ENCODE peak calls at places on chromosomes 11 and 22, in six cellular contexts. P, O, C, T, G and K are unnamed samples. For H3K4me1 and H3K36me3, the result is how much of the 10 kb centered on the place peaks cover.

GRCh38 chr11:95104121-95104830 is 14.6 kb downstream of the ENDOD1 start:
- DNase-seq in P (no peak), O (no peak), C (no peak), T (no peak), G (no peak), K (no peak)

GRCh38 chr11:61978703-61979661 is 11.5 kb upstream of the FTH1 start:
- DNase-seq in P (no peak), O (no peak), C (no peak), T (no peak), G (no peak), K (no peak)

GRCh38 chr11:34050536-34050935 is 995 bp upstream of the CAPRIN1 start:
- DNase-seq in P (no peak), O (no peak), C (no peak), T (no peak), G (no peak), K (no peak)

GRCh38 chr11:46112961-46113617 is 8.2 kb downstream of the PHF21A start:
- DNase-seq in P (peak), O (no peak), C (peak), T (peak), G (no peak), K (peak)

GRCh38 chr22:19886605-19887250 is 32.1 kb upstream of the GNB1L start:
- DNase-seq in P (no peak), O (no peak), C (peak), T (peak), G (no peak), K (peak)

GRCh38 chr11:119615003-119615878 is 113.8 kb downstream of the NECTIN1 start:
- DNase-seq in P (peak), O (peak), C (no peak), T (no peak), G (no peak), K (no peak)

GRCh38 chr11:16790484-16791240 is 52.2 kb downstream of the C11orf58 start:
- DNase-seq in P (no peak), O (no peak), C (no peak), T (no peak), G (no peak), K (no peak)

GRCh38 chr11:121416909-121417567 is 35.1 kb upstream of the SORL1 start:
- DNase-seq in P (peak), O (no peak), C (peak), T (peak), G (peak), K (peak)

GRCh38 chr22:46007848-46008261 is 30.9 kb upstream of the WNT7B start:
- DNase-seq in P (peak), O (no peak), C (no peak), T (no peak), G (peak), K (no peak)

GRCh38 chr22:46008836-46009596 is 32.1 kb upstream of the WNT7B start:
- DNase-seq in P (no peak), O (no peak), C (no peak), T (no peak), G (peak), K (no peak)

GRCh38 chr22:46009730-46010129 is 32.8 kb upstream of the WNT7B start:
- DNase-seq in P (no peak), O (no peak), C (no peak), T (no peak), G (peak), K (no peak)

GRCh38 chr22:46007003-46007847 is 30.3 kb upstream of the WNT7B start:
- DNase-seq in P (no peak), O (no peak), C (no peak), T (no peak), G (peak), K (no peak)

GRCh38 chr22:46008291-46008690 is 31.3 kb upstream of the WNT7B start:
- DNase-seq in P (no peak), O (no peak), C (no peak), T (no peak), G (no peak), K (no peak)
- H3K4me3 ChIP-seq in P (no peak), O (no peak), C (no peak), T (no peak), G (no peak), K (no peak)

DNA sequence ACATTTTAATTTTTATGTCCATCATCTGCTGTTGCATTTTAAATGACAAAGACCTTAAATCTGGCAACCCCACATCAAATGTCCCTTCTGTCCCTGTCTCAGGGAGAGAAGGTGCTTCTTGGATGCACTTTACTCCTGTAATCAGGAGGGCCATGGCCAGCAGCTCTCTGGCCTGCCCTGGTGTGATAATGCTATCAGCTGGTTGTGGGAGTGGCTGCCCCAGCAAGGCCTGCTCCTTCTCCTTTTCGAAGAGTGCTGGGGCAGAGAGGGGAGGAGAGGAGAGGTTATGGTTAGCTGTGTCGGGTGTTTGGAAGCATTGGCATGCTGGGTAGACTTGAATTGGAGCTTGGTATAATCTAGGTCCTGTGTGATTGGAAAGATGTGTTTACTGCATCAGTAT is 12.8 kb downstream of the TNRC6B start:
- DNase-seq in P (no peak), O (no peak), C (no peak), T (no peak), G (no peak), K (no peak)
- H3K4me1 ChIP-seq in P (under half), O (under half), C (under half), T (under half), G (half or more), K (under half)

GRCh38 chr22:41127447-41127846 is 35.1 kb downstream of the EP300 start:
- DNase-seq in P (no peak), O (no peak), C (no peak), T (no peak), G (no peak), K (no peak)
- H3K36me3 ChIP-seq in P (under half), O (under half), C (half or more), T (under half), G (under half), K (half or more)

GRCh38 chr11:126083829-126084607 is 21.4 kb upstream of the CDON start:
- DNase-seq in P (no peak), O (no peak), C (peak), T (peak), G (no peak), K (peak)
- H3K4me3 ChIP-seq in P (no peak), O (no peak), C (peak), T (peak), G (no peak), K (no peak)

GRCh38 chr22:38247713-38248112 is 25.1 kb downstream of the TMEM184B start:
- DNase-seq in P (no peak), O (no peak), C (no peak), T (no peak), G (no peak), K (no peak)

GRCh38 chr22:38246692-38247091 is 26.1 kb downstream of the TMEM184B start:
- DNase-seq in P (peak), O (no peak), C (no peak), T (no peak), G (peak), K (no peak)

GRCh38 chr22:38244106-38244505 is 28.7 kb downstream of the TMEM184B start:
- DNase-seq in P (no peak), O (no peak), C (no peak), T (no peak), G (no peak), K (no peak)

GRCh38 chr22:38248280-38248679 is 24.5 kb downstream of the TMEM184B start:
- DNase-seq in P (no peak), O (no peak), C (no peak), T (no peak), G (no peak), K (no peak)

DNA sequence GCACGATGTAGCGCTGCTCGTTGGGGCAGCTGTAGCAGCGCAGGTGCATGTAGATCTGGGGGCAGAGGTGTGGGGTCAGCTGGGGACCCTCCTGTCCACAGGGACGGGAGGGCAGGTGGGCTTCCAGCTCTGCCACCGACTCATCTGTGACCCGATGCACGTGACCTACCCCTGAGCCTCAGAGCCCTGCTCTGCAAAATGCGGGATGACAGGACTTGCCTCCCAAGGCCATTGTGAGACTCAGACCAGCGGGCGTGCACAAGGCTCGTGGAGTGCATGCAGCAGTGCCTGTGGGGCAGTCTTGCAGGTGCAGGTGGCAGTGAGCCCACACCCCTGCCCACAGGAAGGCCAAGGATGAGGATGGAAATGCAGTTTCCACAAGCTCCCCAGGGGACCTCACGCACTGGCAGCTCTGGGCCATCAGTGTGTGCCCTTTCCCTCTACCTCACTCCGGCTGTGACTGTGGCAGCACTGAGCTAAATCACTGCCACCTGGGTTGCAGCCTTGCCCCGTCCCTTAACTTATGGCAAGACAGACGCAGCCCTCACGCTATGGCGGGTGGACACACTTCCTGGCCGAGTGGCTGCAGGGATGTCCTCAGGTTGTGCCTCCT is 26.7 kb downstream of the TMEM184B start:
- DNase-seq in P (no peak), O (no peak), C (no peak), T (no peak), G (no peak), K (no peak)
- H3K4me1 ChIP-seq in P (under half), O (under half), C (under half), T (under half), G (under half), K (under half)